ENCODE peak calls at places on chromosomes 11 and 22, in seven cellular contexts. R is psoas muscle, H is Caco-2, J is heart left ventricle, B is bronchial epithelial cell, Q is pancreas, G is fibroblast of lung. I is an unnamed sample. For H3K36me3, the result is how much of the 10 kb centered on the place peaks cover.

GRCh38 chr22:49567894-49568750 is 259.6 kb downstream of the BRD1 start:
- DNase-seq in R (no peak), H (no peak), J (no peak), B (no peak), Q (no peak), G (no peak), I (no peak)

GRCh38 chr11:130315354-130315970 is 745 bp upstream of the ZBTB44 start:
- DNase-seq in R (peak), H (peak), J (peak), B (peak), Q (peak), G (no peak), I (peak)

GRCh38 chr11:125773516-125773915 is 5.1 kb downstream of the PATE2 start:
- DNase-seq in R (no peak), H (no peak), J (no peak), B (no peak), Q (no peak), G (peak), I (no peak)

GRCh38 chr11:64687641-64688533 is 35.1 kb downstream of the NRXN2 start:
- DNase-seq in R (no peak), H (no peak), J (no peak), B (no peak), Q (no peak), G (no peak), I (no peak)

GRCh38 chr11:31807791-31808074 is 3.4 kb downstream of the PAX6 start:
- DNase-seq in R (no peak), H (no peak), J (no peak), B (no peak), Q (no peak), G (no peak), I (no peak)

GRCh38 chr11:85827768-85828639 is 17.1 kb upstream of the SYTL2 start:
- DNase-seq in R (no peak), H (peak), J (no peak), B (peak), Q (no peak), G (peak), I (no peak)

GRCh38 chr22:50048066-50048765 is 9.9 kb downstream of the TTLL8 start:
- DNase-seq in R (no peak), H (no peak), J (peak), B (no peak), Q (no peak), G (no peak), I (no peak)

GRCh38 chr11:61700221-61700620 is 20.0 kb downstream of the DAGLA start:
- DNase-seq in R (no peak), H (no peak), J (no peak), B (peak), Q (peak), G (peak), I (no peak)

GRCh38 chr11:31875861-31876625 is 64.9 kb upstream of the PAX6 start:
- DNase-seq in R (no peak), H (no peak), J (no peak), B (no peak), Q (no peak), G (peak), I (no peak)

GRCh38 chr11:73055002-73055401 is 87.1 kb downstream of the FCHSD2 start:
- DNase-seq in R (no peak), H (no peak), J (no peak), B (no peak), Q (no peak), G (no peak), I (no peak)

GRCh38 chr11:132943325-132943736 is 589.0 kb downstream of the OPCML start:
- DNase-seq in R (no peak), H (no peak), J (no peak), B (no peak), Q (no peak), G (peak), I (no peak)
- H3K4me3 ChIP-seq in R (peak), H (no peak), J (peak), B (no peak), Q (no peak), G (peak), I (no peak)

GRCh38 chr11:26063915-26064314 is 268.0 kb upstream of the ANO3 start:
- DNase-seq in R (no peak), H (no peak), J (no peak), B (no peak), Q (no peak), G (no peak), I (no peak)
- TF ChIP-seq CTCF in R (no peak), H (no peak), J (no peak), B (no peak), Q (no peak), G (no peak), I (no peak)

GRCh38 chr11:118634435-118635236 is 27.2 kb downstream of the PHLDB1 start:
- DNase-seq in R (peak), H (peak), J (peak), B (peak), Q (peak), G (peak), I (no peak)
- H3K36me3 ChIP-seq in R (under half), H (under half), J (half or more), B (under half), Q (under half), G (under half), I (under half)

DNA sequence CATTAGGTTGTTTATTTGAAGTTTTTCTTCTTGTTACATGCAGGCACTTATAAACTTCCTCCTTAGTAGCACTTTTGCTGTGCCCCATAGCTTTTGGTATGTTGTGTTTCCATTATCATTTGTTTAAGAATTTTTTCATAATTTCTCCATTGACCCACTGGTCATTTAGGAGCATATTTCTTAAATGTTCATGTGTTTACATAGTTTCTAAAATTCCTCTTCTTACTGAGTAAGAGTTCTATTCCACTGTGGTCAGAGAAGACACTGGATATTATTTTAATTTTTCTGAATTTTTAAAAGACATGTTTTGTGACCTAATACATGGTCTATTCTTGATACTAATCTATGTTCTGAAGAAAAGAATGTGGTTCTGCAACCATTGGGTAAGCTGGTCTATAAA is 333.0 kb downstream of the DDX10 start:
- DNase-seq in R (no peak), H (no peak), J (no peak), B (no peak), Q (no peak), G (no peak), I (no peak)
- H3K4me3 ChIP-seq in R (no peak), H (no peak), J (no peak), B (no peak), Q (no peak), G (no peak), I (no peak)

I was measured in CD8-positive, alpha-beta T cell.